ENCODE peak calls at places on chromosomes 4 and X, in nine cellular contexts. T, Y, O, F, R, C, N, E and A are unnamed samples.

GRCh38 chr4:12703076-12703475 is 781.1 kb downstream of the RAB28 start:
- DNase-seq in T (no peak), Y (no peak), O (no peak), F (no peak), R (no peak), C (no peak), N (no peak), E (no peak), A (no peak)

GRCh38 chrX:150694738-150695410 is 1.7 kb downstream of the MTMR1 start:
- DNase-seq in T (no peak), Y (peak), O (no peak), F (no peak), R (no peak), C (no peak), N (peak), E (no peak), A (no peak)

GRCh38 chrX:120286733-120287512 is 24.3 kb downstream of the TMEM255A start:
- DNase-seq in T (no peak), Y (peak), O (no peak), F (no peak), R (no peak), C (no peak), N (no peak), E (no peak), A (no peak)

GRCh38 chr4:38867478-38868054 is at the start of gene FAM114A1:
- DNase-seq in T (peak), Y (peak), O (peak), F (peak), R (no peak), C (peak), N (peak), E (peak), A (peak)

GRCh38 chrX:24876782-24877315 is 138.9 kb downstream of the ARX start:
- DNase-seq in T (no peak), Y (no peak), O (no peak), F (no peak), R (peak), C (no peak), N (no peak), E (no peak), A (no peak)

GRCh38 chr4:126776361-126776760 is 856.4 kb upstream of the INTU start:
- DNase-seq in T (no peak), Y (no peak), O (no peak), F (no peak), R (no peak), C (no peak), N (no peak), E (no peak), A (no peak)

GRCh38 chrX:150363561-150364346 is 637 bp downstream of the MAMLD1 start:
- DNase-seq in T (peak), Y (no peak), O (peak), F (no peak), R (no peak), C (peak), N (peak), E (peak), A (peak)

GRCh38 chr4:138050601-138051000 is 191.5 kb downstream of the SLC7A11 start:
- DNase-seq in T (no peak), Y (no peak), O (no peak), F (no peak), R (no peak), C (no peak), N (no peak), E (no peak), A (no peak)

GRCh38 chr4:83013420-83013867 is 2.8 kb upstream of the LIN54 start:
- DNase-seq in T (no peak), Y (no peak), O (no peak), F (no peak), R (peak), C (no peak), N (no peak), E (no peak), A (no peak)